ENCODE peak calls at places on chromosomes 1 and 21, in seven cellular contexts. One of them, this sample, is unnamed. For H3K4me1, the result is how much of the 10 kb centered on the place peaks cover.

GRCh38 chr1:248822148-248823032 is 3.3 kb downstream of the SH3BP5L start:
- DNase-seq in neural progenitor cell: no peak
- DNase-seq in heart left ventricle: no peak
- DNase-seq in ovary: no peak
- DNase-seq in left lung: no peak
- DNase-seq in transverse colon: no peak
- DNase-seq in prostate gland: no peak
- DNase-seq in this sample: no peak

GRCh38 chr1:4928186-4928585 is 273.8 kb downstream of the AJAP1 start:
- DNase-seq in neural progenitor cell: no peak
- DNase-seq in heart left ventricle: no peak
- DNase-seq in ovary: no peak
- DNase-seq in left lung: no peak
- DNase-seq in transverse colon: no peak
- DNase-seq in prostate gland: no peak
- DNase-seq in this sample: no peak

GRCh38 chr1:35570589-35571137 is 2.5 kb upstream of the TFAP2E start:
- DNase-seq in neural progenitor cell: no peak
- DNase-seq in heart left ventricle: no peak
- DNase-seq in ovary: no peak
- DNase-seq in left lung: no peak
- DNase-seq in transverse colon: no peak
- DNase-seq in prostate gland: no peak
- DNase-seq in this sample: no peak

GRCh38 chr1:243950166-243950565 is 100.1 kb upstream of the AKT3 start:
- DNase-seq in neural progenitor cell: no peak
- DNase-seq in heart left ventricle: no peak
- DNase-seq in ovary: no peak
- DNase-seq in left lung: no peak
- DNase-seq in transverse colon: no peak
- DNase-seq in prostate gland: no peak
- DNase-seq in this sample: no peak

GRCh38 chr1:41319106-41319755 is 42.0 kb upstream of the FOXO6 start:
- DNase-seq in neural progenitor cell: no peak
- DNase-seq in heart left ventricle: no peak
- DNase-seq in ovary: peak
- DNase-seq in left lung: no peak
- DNase-seq in transverse colon: no peak
- DNase-seq in prostate gland: no peak
- DNase-seq in this sample: no peak

GRCh38 chr1:52632732-52633290 is at the start of gene SHISAL2A:
- DNase-seq in neural progenitor cell: peak
- DNase-seq in heart left ventricle: peak
- DNase-seq in ovary: peak
- DNase-seq in left lung: peak
- DNase-seq in transverse colon: peak
- DNase-seq in prostate gland: no peak
- DNase-seq in this sample: peak

GRCh38 chr1:111199329-111199728 is 1.1 kb downstream of the DENND2D start:
- DNase-seq in neural progenitor cell: no peak
- DNase-seq in heart left ventricle: no peak
- DNase-seq in ovary: no peak
- DNase-seq in left lung: no peak
- DNase-seq in transverse colon: no peak
- DNase-seq in prostate gland: no peak
- DNase-seq in this sample: no peak

GRCh38 chr21:32322103-32322502 is 23.4 kb downstream of the MRAP start:
- DNase-seq in neural progenitor cell: no peak
- DNase-seq in heart left ventricle: no peak
- DNase-seq in ovary: no peak
- DNase-seq in left lung: no peak
- DNase-seq in transverse colon: no peak
- DNase-seq in prostate gland: no peak
- DNase-seq in this sample: no peak

GRCh38 chr1:119327436-119328155 is 41.0 kb upstream of the HAO2 start:
- DNase-seq in neural progenitor cell: peak
- DNase-seq in heart left ventricle: peak
- DNase-seq in ovary: peak
- DNase-seq in left lung: peak
- DNase-seq in transverse colon: peak
- DNase-seq in prostate gland: peak
- DNase-seq in this sample: peak

GRCh38 chr21:37670883-37671282 is 245.4 kb downstream of the KCNJ6 start:
- DNase-seq in neural progenitor cell: no peak
- DNase-seq in heart left ventricle: no peak
- DNase-seq in ovary: no peak
- DNase-seq in left lung: peak
- DNase-seq in transverse colon: no peak
- DNase-seq in prostate gland: no peak
- DNase-seq in this sample: no peak

GRCh38 chr1:109598655-109599054 is 20.8 kb downstream of the GNAT2 start:
- DNase-seq in neural progenitor cell: peak
- DNase-seq in heart left ventricle: no peak
- DNase-seq in ovary: no peak
- DNase-seq in left lung: no peak
- DNase-seq in transverse colon: no peak
- DNase-seq in prostate gland: no peak
- DNase-seq in this sample: peak
- TF ChIP-seq CTCF in neural progenitor cell: peak
- TF ChIP-seq CTCF in heart left ventricle: no peak
- TF ChIP-seq CTCF in ovary: no peak
- TF ChIP-seq CTCF in left lung: no peak
- TF ChIP-seq CTCF in transverse colon: no peak
- TF ChIP-seq CTCF in prostate gland: no peak
- TF ChIP-seq CTCF in this sample: peak

GRCh38 chr1:27400963-27401341 is 8.5 kb downstream of the GPR3 start:
- DNase-seq in neural progenitor cell: no peak
- DNase-seq in heart left ventricle: no peak
- DNase-seq in ovary: no peak
- DNase-seq in left lung: no peak
- DNase-seq in transverse colon: no peak
- DNase-seq in prostate gland: no peak
- DNase-seq in this sample: no peak

GRCh38 chr1:27402349-27402754 is 9.9 kb downstream of the GPR3 start:
- DNase-seq in neural progenitor cell: peak
- DNase-seq in heart left ventricle: peak
- DNase-seq in ovary: peak
- DNase-seq in left lung: peak
- DNase-seq in transverse colon: peak
- DNase-seq in prostate gland: peak
- DNase-seq in this sample: no peak

GRCh38 chr1:27398405-27399149 is 6.2 kb downstream of the GPR3 start:
- DNase-seq in neural progenitor cell: no peak
- DNase-seq in heart left ventricle: no peak
- DNase-seq in ovary: no peak
- DNase-seq in left lung: no peak
- DNase-seq in transverse colon: no peak
- DNase-seq in prostate gland: no peak
- DNase-seq in this sample: no peak

GRCh38 chr1:27399251-27399885 is 6.9 kb downstream of the GPR3 start:
- DNase-seq in neural progenitor cell: peak
- DNase-seq in heart left ventricle: no peak
- DNase-seq in ovary: no peak
- DNase-seq in left lung: no peak
- DNase-seq in transverse colon: no peak
- DNase-seq in prostate gland: no peak
- DNase-seq in this sample: no peak

DNA sequence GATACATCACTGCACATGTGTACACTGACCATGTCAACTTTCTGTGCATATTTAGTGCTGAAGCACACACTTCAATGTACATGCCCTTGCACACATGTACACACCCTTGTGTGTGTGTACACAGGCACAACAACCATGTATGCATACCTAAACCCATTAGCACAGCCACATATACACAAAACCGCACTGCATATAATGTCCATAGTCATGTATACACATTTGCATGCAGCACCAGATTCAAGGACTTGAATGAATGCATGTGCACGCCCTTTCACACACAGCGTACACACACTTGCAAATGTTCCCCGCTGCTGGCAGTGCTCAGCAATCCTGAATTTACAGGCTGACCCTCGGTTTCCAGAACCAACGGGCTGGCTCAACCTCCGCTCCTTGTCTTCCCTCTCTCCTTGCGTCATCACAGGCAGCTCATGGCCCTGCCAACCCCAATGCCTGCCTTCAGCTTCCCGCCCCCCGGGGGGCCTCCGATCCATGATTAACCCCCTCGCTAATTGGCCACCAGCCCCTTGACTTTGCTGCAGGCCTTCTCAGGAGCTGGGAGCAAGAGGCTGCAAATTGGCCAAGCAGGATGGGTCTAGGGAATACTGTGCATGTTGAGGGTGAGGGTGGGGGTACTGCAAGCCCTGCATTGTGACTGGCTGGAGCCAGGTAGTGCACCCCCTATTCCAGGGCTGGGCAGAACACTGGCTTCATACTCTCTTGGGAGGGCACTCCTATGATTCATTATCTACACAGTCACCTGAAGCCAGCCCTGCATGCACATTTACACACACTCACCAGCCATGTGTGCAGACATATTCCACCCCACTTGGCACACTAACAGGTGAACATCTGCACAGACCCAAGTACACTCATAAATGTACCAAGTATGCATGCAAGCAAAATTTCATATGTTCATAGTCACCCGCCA is 7.9 kb downstream of the GPR3 start:
- DNase-seq in neural progenitor cell: peak
- DNase-seq in heart left ventricle: no peak
- DNase-seq in ovary: no peak
- DNase-seq in left lung: no peak
- DNase-seq in transverse colon: no peak
- DNase-seq in prostate gland: no peak
- DNase-seq in this sample: no peak
- H3K4me1 ChIP-seq in neural progenitor cell: under half
- H3K4me1 ChIP-seq in heart left ventricle: under half
- H3K4me1 ChIP-seq in ovary: under half
- H3K4me1 ChIP-seq in left lung: under half
- H3K4me1 ChIP-seq in transverse colon: half or more
- H3K4me1 ChIP-seq in prostate gland: under half
- H3K4me1 ChIP-seq in this sample: under half

GRCh38 chr1:26361605-26362122 is 7.7 kb upstream of the CRYBG2 start:
- DNase-seq in neural progenitor cell: no peak
- DNase-seq in heart left ventricle: no peak
- DNase-seq in ovary: no peak
- DNase-seq in left lung: no peak
- DNase-seq in transverse colon: no peak
- DNase-seq in prostate gland: no peak
- DNase-seq in this sample: no peak

GRCh38 chr1:26358411-26359384 is 4.8 kb upstream of the CRYBG2 start:
- DNase-seq in neural progenitor cell: no peak
- DNase-seq in heart left ventricle: no peak
- DNase-seq in ovary: no peak
- DNase-seq in left lung: no peak
- DNase-seq in transverse colon: peak
- DNase-seq in prostate gland: no peak
- DNase-seq in this sample: no peak

GRCh38 chr1:26362331-26362730 is 8.4 kb upstream of the CRYBG2 start:
- DNase-seq in neural progenitor cell: no peak
- DNase-seq in heart left ventricle: no peak
- DNase-seq in ovary: no peak
- DNase-seq in left lung: no peak
- DNase-seq in transverse colon: no peak
- DNase-seq in prostate gland: no peak
- DNase-seq in this sample: no peak

GRCh38 chr1:26360807-26361604 is 7.1 kb upstream of the CRYBG2 start:
- DNase-seq in neural progenitor cell: no peak
- DNase-seq in heart left ventricle: no peak
- DNase-seq in ovary: no peak
- DNase-seq in left lung: no peak
- DNase-seq in transverse colon: no peak
- DNase-seq in prostate gland: no peak
- DNase-seq in this sample: no peak

GRCh38 chr1:26360051-26360806 is 6.3 kb upstream of the CRYBG2 start:
- DNase-seq in neural progenitor cell: peak
- DNase-seq in heart left ventricle: no peak
- DNase-seq in ovary: no peak
- DNase-seq in left lung: no peak
- DNase-seq in transverse colon: peak
- DNase-seq in prostate gland: no peak
- DNase-seq in this sample: no peak
- H3K4me3 ChIP-seq in neural progenitor cell: peak
- H3K4me3 ChIP-seq in heart left ventricle: peak
- H3K4me3 ChIP-seq in ovary: no peak
- H3K4me3 ChIP-seq in left lung: no peak
- H3K4me3 ChIP-seq in transverse colon: peak
- H3K4me3 ChIP-seq in prostate gland: no peak
- H3K4me3 ChIP-seq in this sample: peak

DNA sequence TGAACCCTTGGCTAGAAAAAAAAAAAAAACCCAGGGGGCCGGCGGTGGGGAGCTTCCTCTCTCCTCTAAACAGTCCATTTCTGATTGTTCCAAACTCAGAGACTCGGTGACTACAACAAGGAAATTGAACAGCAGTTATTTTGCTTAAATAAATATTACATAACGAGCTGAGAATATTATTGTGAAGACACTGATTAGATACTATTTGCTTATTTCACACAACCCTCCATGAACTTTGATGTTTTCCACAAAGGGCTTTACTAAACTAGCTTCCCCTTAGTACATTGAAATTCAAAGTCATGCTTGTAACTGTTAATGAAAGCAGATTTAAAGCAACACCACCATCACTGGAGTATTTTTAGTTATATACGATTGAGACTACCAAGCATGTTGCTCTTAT is at the start of gene CFHR5:
- DNase-seq in neural progenitor cell: no peak
- DNase-seq in heart left ventricle: no peak
- DNase-seq in ovary: no peak
- DNase-seq in left lung: no peak
- DNase-seq in transverse colon: no peak
- DNase-seq in prostate gland: no peak
- DNase-seq in this sample: no peak
- TF ChIP-seq CTCF in neural progenitor cell: no peak
- TF ChIP-seq CTCF in heart left ventricle: no peak
- TF ChIP-seq CTCF in ovary: no peak
- TF ChIP-seq CTCF in left lung: no peak
- TF ChIP-seq CTCF in transverse colon: no peak
- TF ChIP-seq CTCF in prostate gland: no peak
- TF ChIP-seq CTCF in this sample: no peak

GRCh38 chr1:117671781-117672501 is 66.1 kb downstream of the TENT5C start:
- DNase-seq in neural progenitor cell: peak
- DNase-seq in heart left ventricle: peak
- DNase-seq in ovary: no peak
- DNase-seq in left lung: no peak
- DNase-seq in transverse colon: peak
- DNase-seq in prostate gland: no peak
- DNase-seq in this sample: peak
- H3K4me1 ChIP-seq in neural progenitor cell: under half
- H3K4me1 ChIP-seq in heart left ventricle: under half
- H3K4me1 ChIP-seq in ovary: under half
- H3K4me1 ChIP-seq in left lung: under half
- H3K4me1 ChIP-seq in transverse colon: under half
- H3K4me1 ChIP-seq in prostate gland: under half
- H3K4me1 ChIP-seq in this sample: under half

GRCh38 chr1:38105267-38105666 is 58.7 kb upstream of the POU3F1 start:
- DNase-seq in neural progenitor cell: no peak
- DNase-seq in heart left ventricle: no peak
- DNase-seq in ovary: no peak
- DNase-seq in left lung: no peak
- DNase-seq in transverse colon: no peak
- DNase-seq in prostate gland: no peak
- DNase-seq in this sample: no peak
- H3K4me3 ChIP-seq in neural progenitor cell: no peak
- H3K4me3 ChIP-seq in heart left ventricle: no peak
- H3K4me3 ChIP-seq in ovary: no peak
- H3K4me3 ChIP-seq in left lung: no peak
- H3K4me3 ChIP-seq in transverse colon: no peak
- H3K4me3 ChIP-seq in prostate gland: no peak
- H3K4me3 ChIP-seq in this sample: no peak

This sample was measured in BE2C.